ENCODE peak calls at places on chromosomes 4 and X, in five cellular contexts. I is colonic mucosa, E is endodermal cell, K is fibroblast of lung, X is Karpas-422. F is an unnamed sample.

GRCh38 chr4:161926033-161926828 is 237.6 kb downstream of the FSTL5 start:
- DNase-seq in E (no peak), K (no peak), I (no peak), X (no peak), F (no peak)

GRCh38 chrX:68894142-68894512 is 65.3 kb downstream of the EFNB1 start:
- DNase-seq in K (no peak), I (no peak), E (no peak), X (no peak), F (no peak)

GRCh38 chr4:114494257-114494803 is 104.3 kb upstream of the UGT8 start:
- DNase-seq in E (peak; percentile 71), K (no peak), I (no peak), X (no peak), F (no peak)

GRCh38 chrX:141469469-141469868 is 115.1 kb downstream of the SPANXA1 start:
- DNase-seq in X (no peak), K (no peak), E (no peak), I (no peak), F (no peak)

GRCh38 chrX:24146283-24146865 is 3.2 kb upstream of the ZFX start:
- DNase-seq in E (no peak), K (no peak), X (no peak), I (no peak), F (no peak)

GRCh38 chrX:17027931-17028330 is 81.5 kb downstream of the REPS2 start:
- DNase-seq in I (no peak), K (no peak), E (no peak), X (no peak), F (no peak)

GRCh38 chrX:17374619-17375360 is at the start of gene NHS:
- DNase-seq in X (no peak), K (peak; percentile 78), I (peak; percentile 70), E (peak; percentile 91), F (peak; percentile 91)

GRCh38 chr4:101400096-101400495 is 52.8 kb upstream of the PPP3CA start:
- DNase-seq in X (no peak), K (no peak), I (no peak), E (no peak), F (no peak)

GRCh38 chr4:100208459-100208858 is 18.2 kb upstream of the DDIT4L start:
- DNase-seq in I (no peak), X (no peak), E (no peak), K (no peak), F (no peak)

GRCh38 chr4:24657768-24658617 is 73.6 kb upstream of the DHX15 start:
- DNase-seq in E (peak; percentile 83), I (peak; percentile 87), K (peak; percentile 62), X (peak; percentile 76), F (peak; percentile 71)

GRCh38 chr4:22668301-22668700 is 24.4 kb upstream of the GBA3 start:
- DNase-seq in K (peak; percentile 88), E (no peak), X (no peak), I (no peak), F (no peak)

GRCh38 chr4:53937918-53938317 is 126.5 kb downstream of the CHIC2 start:
- DNase-seq in X (no peak), K (no peak), I (no peak), E (peak; percentile 75), F (no peak)

GRCh38 chr4:10108818-10109783 is 7.5 kb downstream of the WDR1 start:
- DNase-seq in K (no peak), I (no peak), X (no peak), E (no peak), F (peak; percentile 55)

GRCh38 chr4:168551945-168552695 is 55.3 kb downstream of the PALLD start:
- DNase-seq in I (no peak), K (no peak), E (no peak), X (no peak), F (no peak)

GRCh38 chr4:154559141-154559841 is 3.5 kb upstream of the FGB start:
- DNase-seq in E (peak; percentile 72), X (peak; percentile 83), K (peak; percentile 66), I (peak; percentile 22), F (no peak)

GRCh38 chr4:16439003-16439402 is 212.7 kb upstream of the TAPT1 start:
- DNase-seq in K (no peak), E (no peak), X (no peak), I (no peak), F (no peak)

GRCh38 chrX:82813671-82814078 is 694.4 kb upstream of the POU3F4 start:
- DNase-seq in K (peak; percentile 93), I (no peak), X (no peak), E (no peak), F (no peak)

GRCh38 chr4:166996216-166996615 is 238.1 kb downstream of the SPOCK3 start:
- DNase-seq in I (no peak), E (no peak), X (no peak), K (no peak), F (no peak)

GRCh38 chr4:42478509-42478908 is 81.2 kb downstream of the SHISA3 start:
- DNase-seq in E (no peak), K (no peak), X (no peak), I (no peak), F (no peak)

GRCh38 chrX:45767021-45767491 is 566.4 kb upstream of the DIPK2B start:
- DNase-seq in K (peak; percentile 50), I (no peak), X (no peak), E (no peak), F (no peak)
- H3K27ac ChIP-seq in K (peak overlapping the region; percentile 93), I (no peak overlapping the region), X (no peak overlapping the region), E (no peak overlapping the region), F (peak overlapping the region; percentile 47)

GRCh38 chrX:9341305-9342201 is 123.3 kb upstream of the TBL1X start:
- DNase-seq in K (peak; percentile 84), X (peak; percentile 89), I (peak; percentile 72), E (no peak), F (peak; percentile 88)
- H3K4me3 ChIP-seq in K (peak overlapping the region; percentile 28), X (peak overlapping the region; percentile 53), I (no peak overlapping the region), E (no peak overlapping the region), F (peak overlapping the region; percentile 45)

GRCh38 chr4:139886798-139887197 is 221.2 kb downstream of the MGST2 start:
- DNase-seq in K (no peak), I (no peak), E (no peak), X (no peak), F (no peak)
- H3K9ac ChIP-seq in K (no peak overlapping the region), I (no peak overlapping the region), E (no peak overlapping the region), X (peak overlapping the region; percentile 52), F (no peak overlapping the region)

GRCh38 chrX:102712967-102713677 is 874 bp downstream of the GPRASP2 start:
- DNase-seq in X (no peak), K (peak; percentile 55), I (peak; percentile 61), E (peak; percentile 74), F (no peak)
- H3K27ac ChIP-seq in X (no peak overlapping the region), K (peak overlapping the region; percentile 59), I (no peak overlapping the region), E (no peak overlapping the region), F (peak overlapping the region; percentile 78)

GRCh38 chrX:9278475-9279270 is 186.2 kb upstream of the TBL1X start:
- DNase-seq in K (peak; percentile 30), E (no peak), X (no peak), I (no peak), F (no peak)

GRCh38 chrX:9273744-9274143 is 191.1 kb upstream of the TBL1X start:
- DNase-seq in X (no peak), I (no peak), E (no peak), K (no peak), F (no peak)

GRCh38 chrX:9282325-9282724 is 182.5 kb upstream of the TBL1X start:
- DNase-seq in I (no peak), X (no peak), K (no peak), E (no peak), F (no peak)

GRCh38 chrX:9279271-9279596 is 185.6 kb upstream of the TBL1X start:
- DNase-seq in E (no peak), K (peak; percentile 69), I (no peak), X (no peak), F (no peak)
- H3K4me3 ChIP-seq in E (no peak overlapping the region), K (peak overlapping the region; percentile 47), I (no peak overlapping the region), X (no peak overlapping the region), F (no peak overlapping the region)